ENCODE peak calls at places on chromosome 2, in six cellular contexts. B, Y, F, D, V and Q are unnamed samples.

GRCh38 chr2:74261204-74261864 is 62.9 kb downstream of the MTHFD2 start:
- DNase-seq in B (no peak), Y (no peak), F (no peak), D (peak), V (peak), Q (no peak)

GRCh38 chr2:1989216-1989615 is 244.9 kb upstream of the PXDN start:
- DNase-seq in B (no peak), Y (no peak), F (no peak), D (no peak), V (no peak), Q (no peak)

GRCh38 chr2:178287652-178288344 is 93.5 kb downstream of the OSBPL6 start:
- DNase-seq in B (no peak), Y (no peak), F (no peak), D (no peak), V (no peak), Q (no peak)

GRCh38 chr2:57444731-57445414 is 601.7 kb upstream of the VRK2 start:
- DNase-seq in B (no peak), Y (no peak), F (no peak), D (no peak), V (no peak), Q (peak)

GRCh38 chr2:232927793-232928563 is 57.9 kb downstream of the SNORC start:
- DNase-seq in B (peak), Y (no peak), F (no peak), D (peak), V (peak), Q (no peak)

GRCh38 chr2:183034806-183035205 is 3.5 kb downstream of the NCKAP1 start:
- DNase-seq in B (no peak), Y (no peak), F (no peak), D (no peak), V (no peak), Q (no peak)

GRCh38 chr2:176178271-176178806 is 10.1 kb upstream of the HOXD1 start:
- DNase-seq in B (peak), Y (no peak), F (no peak), D (peak), V (no peak), Q (no peak)

GRCh38 chr2:137228566-137228965 is 463.2 kb downstream of the THSD7B start:
- DNase-seq in B (no peak), Y (no peak), F (peak), D (no peak), V (no peak), Q (no peak)

GRCh38 chr2:1731512-1731962 is 12.8 kb downstream of the PXDN start:
- DNase-seq in B (no peak), Y (no peak), F (no peak), D (no peak), V (no peak), Q (no peak)

GRCh38 chr2:101038455-101039255 is 36.6 kb downstream of the RPL31 start:
- DNase-seq in B (no peak), Y (peak), F (no peak), D (no peak), V (peak), Q (peak)

GRCh38 chr2:2642906-2643890 is 312.1 kb upstream of the MYT1L start:
- DNase-seq in B (no peak), Y (no peak), F (no peak), D (no peak), V (no peak), Q (no peak)

GRCh38 chr2:192090878-192091277 is 103.9 kb downstream of the TMEFF2 start:
- DNase-seq in B (no peak), Y (no peak), F (no peak), D (no peak), V (no peak), Q (no peak)

GRCh38 chr2:220891405-220891804 is 680.7 kb downstream of the EPHA4 start:
- DNase-seq in B (no peak), Y (no peak), F (peak), D (no peak), V (peak), Q (no peak)

GRCh38 chr2:241225983-241226382 is 37.5 kb downstream of the ANO7 start:
- DNase-seq in B (no peak), Y (no peak), F (no peak), D (no peak), V (no peak), Q (no peak)

GRCh38 chr2:223042704-223043118 is 9.3 kb upstream of the KCNE4 start:
- DNase-seq in B (no peak), Y (peak), F (no peak), D (no peak), V (no peak), Q (no peak)

GRCh38 chr2:162365392-162365791 is 21.5 kb downstream of the GCA start:
- DNase-seq in B (no peak), Y (no peak), F (no peak), D (no peak), V (no peak), Q (no peak)

GRCh38 chr2:64978514-64979268 is 10.5 kb upstream of the SLC1A4 start:
- DNase-seq in B (no peak), Y (peak), F (no peak), D (no peak), V (no peak), Q (peak)

GRCh38 chr2:9205963-9206948 is at the start of gene ASAP2:
- DNase-seq in B (peak), Y (peak), F (no peak), D (peak), V (peak), Q (no peak)

GRCh38 chr2:65133626-65134025 is 3.7 kb upstream of the RAB1A start:
- DNase-seq in B (no peak), Y (no peak), F (no peak), D (no peak), V (no peak), Q (no peak)

GRCh38 chr2:162153608-162154224 is 1.7 kb upstream of the GCG start:
- DNase-seq in B (peak), Y (peak), F (peak), D (peak), V (peak), Q (peak)

GRCh38 chr2:191051825-191052778 is 38.1 kb upstream of the STAT1 start:
- DNase-seq in B (peak), Y (peak), F (no peak), D (peak), V (peak), Q (peak)

GRCh38 chr2:219452361-219453317 is 18.0 kb downstream of the SPEG start:
- DNase-seq in B (no peak), Y (no peak), F (peak), D (no peak), V (peak), Q (peak)

GRCh38 chr2:31275976-31276375 is 42.0 kb downstream of the EHD3 start:
- DNase-seq in B (no peak), Y (no peak), F (no peak), D (no peak), V (no peak), Q (no peak)

GRCh38 chr2:70922591-70923234 is 13.0 kb upstream of the ATP6V1B1 start:
- DNase-seq in B (peak), Y (no peak), F (no peak), D (no peak), V (peak), Q (no peak)

GRCh38 chr2:44996356-44996755 is 12.9 kb downstream of the SIX2 start:
- DNase-seq in B (no peak), Y (no peak), F (no peak), D (no peak), V (no peak), Q (no peak)

GRCh38 chr2:120261387-120262006 is 8.8 kb downstream of the RALB start:
- DNase-seq in B (no peak), Y (no peak), F (no peak), D (no peak), V (no peak), Q (no peak)

GRCh38 chr2:235523021-235523420 is 29.2 kb downstream of the AGAP1 start:
- DNase-seq in B (no peak), Y (no peak), F (no peak), D (no peak), V (no peak), Q (no peak)

GRCh38 chr2:226411727-226412360 is 387.8 kb downstream of the IRS1 start:
- DNase-seq in B (no peak), Y (no peak), F (no peak), D (no peak), V (peak), Q (no peak)

GRCh38 chr2:110650346-110650745 is 27.5 kb downstream of the BUB1 start:
- DNase-seq in B (no peak), Y (no peak), F (no peak), D (no peak), V (no peak), Q (no peak)